ENCODE peak calls at places on chromosomes 6 and 20, in six cellular contexts. One of them, this sample, is unnamed.
A peak's percentile ranks its signal among the peaks of the same experiment; 100 is the strongest.

GRCh38 chr6:85395746-85396145 is 54.1 kb upstream of the NT5E start:
- DNase-seq in SK-N-SH: no peak
- DNase-seq in K562: no peak
- DNase-seq in IMR-90: no peak
- DNase-seq in HepG2: no peak
- DNase-seq in GM12878: no peak
- DNase-seq in this sample: no peak

GRCh38 chr6:160973311-160973710 is 18.3 kb upstream of the MAP3K4 start:
- DNase-seq in GM12878: no peak
- DNase-seq in K562: peak; percentile 50
- DNase-seq in SK-N-SH: peak; percentile 51
- DNase-seq in HepG2: no peak
- DNase-seq in IMR-90: peak; percentile 81
- DNase-seq in this sample: no peak

GRCh38 chr20:16703570-16703969 is 26.3 kb upstream of the SNRPB2 start:
- DNase-seq in HepG2: no peak
- DNase-seq in GM12878: no peak
- DNase-seq in K562: no peak
- DNase-seq in IMR-90: no peak
- DNase-seq in SK-N-SH: no peak
- DNase-seq in this sample: no peak

GRCh38 chr6:112153926-112154621 is 66.7 kb downstream of the FAM229B start:
- DNase-seq in IMR-90: peak; percentile 85
- DNase-seq in HepG2: no peak
- DNase-seq in GM12878: no peak
- DNase-seq in SK-N-SH: peak; percentile 31
- DNase-seq in K562: peak; percentile 13
- DNase-seq in this sample: no peak

GRCh38 chr6:116196841-116197240 is 57.0 kb downstream of the TSPYL4 start:
- DNase-seq in IMR-90: no peak
- DNase-seq in SK-N-SH: no peak
- DNase-seq in K562: no peak
- DNase-seq in GM12878: no peak
- DNase-seq in HepG2: no peak
- DNase-seq in this sample: no peak

GRCh38 chr6:7996538-7997225 is 67.5 kb downstream of the BLOC1S5 start:
- DNase-seq in GM12878: no peak
- DNase-seq in K562: no peak
- DNase-seq in SK-N-SH: peak; percentile 57
- DNase-seq in HepG2: peak; percentile 31
- DNase-seq in IMR-90: peak; percentile 78
- DNase-seq in this sample: no peak

GRCh38 chr20:50987493-50988210 is 29.0 kb downstream of the MOCS3 start:
- DNase-seq in SK-N-SH: peak; percentile 79
- DNase-seq in K562: peak; percentile 78
- DNase-seq in IMR-90: peak; percentile 90
- DNase-seq in GM12878: peak; percentile 16
- DNase-seq in HepG2: peak; percentile 89
- DNase-seq in this sample: no peak

GRCh38 chr6:73079611-73079955 is 145.7 kb downstream of the KHDC1L start:
- DNase-seq in HepG2: no peak
- DNase-seq in K562: no peak
- DNase-seq in GM12878: no peak
- DNase-seq in SK-N-SH: no peak
- DNase-seq in IMR-90: peak; percentile 84
- DNase-seq in this sample: no peak

DNA sequence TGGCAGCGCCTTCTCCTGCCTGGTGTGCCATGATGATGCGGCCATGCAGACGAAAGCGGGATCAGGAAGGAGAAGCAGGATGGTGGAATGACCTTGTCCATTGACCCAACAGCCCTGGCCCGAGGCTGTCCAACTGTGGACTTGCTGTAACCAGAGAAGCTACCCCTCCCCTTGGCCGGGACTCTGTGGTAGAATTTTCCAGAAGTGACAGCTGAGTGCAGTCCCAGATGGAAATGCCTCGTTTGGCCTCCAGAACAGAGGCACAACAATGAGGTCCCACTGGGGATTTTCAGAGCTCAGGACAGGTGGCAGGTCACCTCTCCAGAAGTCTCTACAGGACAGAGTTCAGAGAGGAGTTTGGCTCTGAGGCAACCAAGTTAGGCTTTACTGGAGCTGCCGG is 299.2 kb upstream of the CDH4 start:
- DNase-seq in GM12878: no peak
- DNase-seq in HepG2: no peak
- DNase-seq in IMR-90: no peak
- DNase-seq in SK-N-SH: no peak
- DNase-seq in K562: no peak
- DNase-seq in this sample: no peak
- H3K9ac ChIP-seq in GM12878: no peak overlapping the region
- H3K9ac ChIP-seq in HepG2: no peak overlapping the region
- H3K9ac ChIP-seq in IMR-90: no peak overlapping the region
- H3K9ac ChIP-seq in SK-N-SH: no peak overlapping the region
- H3K9ac ChIP-seq in K562: no peak overlapping the region
- H3K9ac ChIP-seq in this sample: no peak overlapping the region

DNA sequence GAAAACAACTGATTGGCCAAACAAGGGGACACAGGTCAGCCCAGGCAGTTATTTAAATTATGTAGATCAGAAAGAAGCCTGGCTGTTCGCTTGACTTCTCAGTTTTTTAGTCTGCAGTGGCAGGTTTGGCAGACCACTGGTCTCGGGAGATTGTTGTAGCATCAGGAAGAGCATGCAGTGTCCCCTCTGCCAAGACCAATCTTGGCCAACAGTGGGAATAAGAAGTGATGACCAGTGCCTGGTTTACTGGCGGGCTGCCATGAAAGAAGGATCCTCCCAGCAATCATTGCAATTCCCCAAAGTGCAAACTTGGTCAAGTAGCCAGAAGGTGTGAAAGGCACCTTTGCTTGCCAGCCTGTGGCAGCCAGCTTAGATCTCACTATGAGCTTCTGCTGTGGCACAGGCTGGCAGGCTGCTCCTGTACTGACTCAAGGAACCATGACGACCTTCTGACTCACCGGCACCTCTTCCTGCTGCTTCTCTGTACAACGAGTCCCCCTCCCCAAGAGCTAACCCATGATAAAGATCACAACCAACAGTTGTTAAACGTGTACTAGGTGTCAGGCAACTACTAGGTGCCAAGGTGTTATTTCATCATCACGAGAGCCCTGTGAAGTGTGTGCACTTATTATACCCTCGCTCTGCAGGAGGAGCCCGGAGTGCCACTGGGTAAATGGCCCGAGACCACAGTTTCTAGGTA is 76.8 kb upstream of the DUSP22 start:
- DNase-seq in GM12878: peak; percentile 41
- DNase-seq in K562: no peak
- DNase-seq in HepG2: no peak
- DNase-seq in IMR-90: peak; percentile 39
- DNase-seq in SK-N-SH: no peak
- DNase-seq in this sample: no peak
- TF ChIP-seq USF2 in GM12878: no peak
- TF ChIP-seq USF2 in K562: no peak
- TF ChIP-seq USF2 in HepG2: no peak
- TF ChIP-seq USF2 in IMR-90: no peak
- TF ChIP-seq USF2 in SK-N-SH: no peak
- TF ChIP-seq USF2 in this sample: no peak

DNA sequence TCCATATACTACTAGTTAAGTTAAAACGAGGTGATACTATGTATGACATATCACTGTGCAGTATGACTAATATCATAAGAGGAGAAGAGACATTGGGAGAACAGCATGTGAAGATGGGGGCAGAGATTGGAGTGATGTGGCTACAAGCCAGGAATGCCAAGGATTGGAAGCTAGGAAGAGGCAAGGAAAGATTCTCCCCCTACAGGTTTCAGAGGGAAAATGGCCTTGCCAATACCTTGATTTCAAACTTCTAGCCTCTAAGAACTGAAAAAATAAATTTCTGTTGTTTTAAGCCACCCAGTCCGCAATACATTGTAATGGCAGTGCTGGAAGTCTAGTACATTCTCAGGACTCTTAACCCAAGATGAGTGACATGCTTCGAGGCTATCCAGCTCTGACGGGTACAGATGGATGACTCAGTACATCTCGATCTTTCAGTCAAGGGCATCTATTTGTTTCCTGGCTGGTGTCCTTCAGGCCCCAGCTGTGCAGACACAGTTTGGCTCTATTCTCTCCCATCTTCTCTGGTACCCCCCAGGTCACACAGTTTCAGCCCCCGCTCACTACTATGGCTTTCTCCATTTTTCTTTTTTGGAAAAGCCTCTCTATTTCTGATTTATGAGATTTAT is 55.5 kb upstream of the THEMIS start:
- DNase-seq in IMR-90: no peak
- DNase-seq in GM12878: no peak
- DNase-seq in K562: no peak
- DNase-seq in SK-N-SH: no peak
- DNase-seq in HepG2: no peak
- DNase-seq in this sample: peak; percentile 1
- TF ChIP-seq CTCF in IMR-90: no peak
- TF ChIP-seq CTCF in GM12878: no peak
- TF ChIP-seq CTCF in K562: no peak
- TF ChIP-seq CTCF in SK-N-SH: peak; percentile 37
- TF ChIP-seq CTCF in HepG2: no peak
- TF ChIP-seq CTCF in this sample: peak; percentile 52

GRCh38 chr6:128518531-128519131 is 1.8 kb downstream of the PTPRK start:
- DNase-seq in K562: no peak
- DNase-seq in SK-N-SH: no peak
- DNase-seq in HepG2: no peak
- DNase-seq in IMR-90: no peak
- DNase-seq in GM12878: no peak
- DNase-seq in this sample: no peak

GRCh38 chr6:128519132-128519930 is 1.1 kb downstream of the PTPRK start:
- DNase-seq in HepG2: peak; percentile 87
- DNase-seq in GM12878: no peak
- DNase-seq in K562: no peak
- DNase-seq in SK-N-SH: peak; percentile 17
- DNase-seq in IMR-90: peak; percentile 45
- DNase-seq in this sample: peak; percentile 69

GRCh38 chr6:128521302-128521632 is 868 bp upstream of the PTPRK start:
- DNase-seq in HepG2: no peak
- DNase-seq in GM12878: no peak
- DNase-seq in SK-N-SH: no peak
- DNase-seq in K562: no peak
- DNase-seq in IMR-90: no peak
- DNase-seq in this sample: no peak

GRCh38 chr6:128519931-128520435 is 416 bp downstream of the PTPRK start:
- DNase-seq in HepG2: no peak
- DNase-seq in IMR-90: no peak
- DNase-seq in SK-N-SH: peak; percentile 35
- DNase-seq in GM12878: no peak
- DNase-seq in K562: no peak
- DNase-seq in this sample: no peak

DNA sequence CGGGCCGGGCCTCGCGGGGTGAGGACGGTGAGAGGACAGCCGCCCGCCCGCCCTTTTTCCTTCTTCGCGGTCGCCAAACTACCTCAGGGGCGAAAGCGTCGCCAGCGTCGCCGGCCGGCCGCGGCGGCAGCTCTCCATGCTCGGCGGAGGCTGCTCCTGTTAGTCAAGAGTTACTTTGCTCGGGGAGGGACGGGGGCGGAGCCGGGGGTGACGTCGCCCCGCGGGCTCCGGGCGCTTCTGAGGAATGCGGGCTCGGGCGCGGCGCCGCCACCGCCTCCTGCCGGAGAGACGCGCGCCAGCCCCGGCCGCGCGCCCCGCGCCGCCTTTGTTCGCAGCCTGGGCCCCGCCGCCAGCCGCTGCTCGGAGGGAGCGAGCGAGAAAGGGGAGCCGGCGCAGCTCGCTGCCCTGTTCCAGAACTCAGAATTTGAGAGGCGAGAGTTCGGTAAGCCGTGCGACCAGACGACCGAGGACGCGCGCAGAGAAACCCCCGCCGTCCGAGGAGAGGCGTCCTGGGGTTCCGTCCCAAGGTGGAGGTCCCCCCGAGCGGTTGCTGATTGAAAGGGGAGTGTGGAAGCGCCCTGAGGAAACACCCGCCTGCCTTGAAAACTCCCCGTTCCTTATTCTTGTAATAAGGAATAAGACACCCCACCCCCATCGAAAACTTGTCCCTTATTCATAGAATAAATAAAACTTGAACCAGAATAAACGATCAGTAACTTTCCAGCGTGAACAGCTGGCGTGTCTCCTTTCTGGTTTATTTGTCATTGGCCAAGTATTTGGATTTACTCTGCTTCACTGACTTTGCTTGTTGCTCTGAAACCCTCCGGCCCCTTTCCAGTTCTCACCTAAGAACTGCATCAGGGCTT is at the start of gene PTPRK:
- DNase-seq in IMR-90: peak; percentile 91
- DNase-seq in SK-N-SH: peak; percentile 82
- DNase-seq in HepG2: peak; percentile 90
- DNase-seq in K562: peak; percentile 28
- DNase-seq in GM12878: no peak
- DNase-seq in this sample: peak; percentile 94
- H3K9ac ChIP-seq in IMR-90: peak within 1 kb of the TSS; percentile 96
- H3K9ac ChIP-seq in SK-N-SH: peak within 1 kb of the TSS; percentile 94
- H3K9ac ChIP-seq in HepG2: peak within 1 kb of the TSS; percentile 95
- H3K9ac ChIP-seq in K562: no peak within 1 kb of the TSS
- H3K9ac ChIP-seq in GM12878: no peak within 1 kb of the TSS
- H3K9ac ChIP-seq in this sample: peak within 1 kb of the TSS; percentile 92

GRCh38 chr6:159101656-159102055 is 56.9 kb upstream of the TAGAP start:
- DNase-seq in HepG2: no peak
- DNase-seq in K562: no peak
- DNase-seq in SK-N-SH: no peak
- DNase-seq in GM12878: no peak
- DNase-seq in IMR-90: no peak
- DNase-seq in this sample: no peak

GRCh38 chr6:159102373-159103160 is 57.8 kb upstream of the TAGAP start:
- DNase-seq in GM12878: no peak
- DNase-seq in IMR-90: no peak
- DNase-seq in K562: no peak
- DNase-seq in HepG2: no peak
- DNase-seq in SK-N-SH: no peak
- DNase-seq in this sample: no peak

GRCh38 chr6:159100011-159100788 is 55.4 kb upstream of the TAGAP start:
- DNase-seq in IMR-90: no peak
- DNase-seq in K562: no peak
- DNase-seq in HepG2: no peak
- DNase-seq in GM12878: no peak
- DNase-seq in SK-N-SH: no peak
- DNase-seq in this sample: no peak

GRCh38 chr6:159099311-159099710 is 54.5 kb upstream of the TAGAP start:
- DNase-seq in HepG2: no peak
- DNase-seq in IMR-90: no peak
- DNase-seq in K562: no peak
- DNase-seq in SK-N-SH: no peak
- DNase-seq in GM12878: no peak
- DNase-seq in this sample: no peak

GRCh38 chr6:159100789-159101182 is 56.0 kb upstream of the TAGAP start:
- DNase-seq in K562: no peak
- DNase-seq in SK-N-SH: no peak
- DNase-seq in GM12878: no peak
- DNase-seq in HepG2: peak; percentile 15
- DNase-seq in IMR-90: no peak
- DNase-seq in this sample: no peak
- TF ChIP-seq USF2 in K562: no peak
- TF ChIP-seq USF2 in SK-N-SH: no peak
- TF ChIP-seq USF2 in GM12878: no peak
- TF ChIP-seq USF2 in HepG2: no peak
- TF ChIP-seq USF2 in IMR-90: no peak
- TF ChIP-seq USF2 in this sample: no peak

GRCh38 chr20:24783631-24784492 is 165.2 kb upstream of the CST7 start:
- DNase-seq in GM12878: peak; percentile 20
- DNase-seq in K562: no peak
- DNase-seq in IMR-90: no peak
- DNase-seq in HepG2: peak; percentile 36
- DNase-seq in SK-N-SH: no peak
- DNase-seq in this sample: no peak
- TF ChIP-seq CTCF in GM12878: peak; percentile 41
- TF ChIP-seq CTCF in K562: no peak
- TF ChIP-seq CTCF in IMR-90: no peak
- TF ChIP-seq CTCF in HepG2: peak; percentile 60
- TF ChIP-seq CTCF in SK-N-SH: no peak
- TF ChIP-seq CTCF in this sample: peak; percentile 74